ENCODE peak calls at places on chromosomes 16 and 17, in ten cellular contexts. E is left ventricle myocardium inferior; Q is ascending aorta; A is uterus; X is body of pancreas; H is ovary; M is CD4-positive, CD25-positive, alpha-beta regulatory T cell; P is naive thymus-derived CD4-positive, alpha-beta T cell; D is lower lobe of right lung; U is right cardiac atrium. L is an unnamed sample. For H3K4me1, the result is how much of the 10 kb centered on the place peaks cover.

GRCh38 chr17:83145358-83145738 is 65.9 kb downstream of the METRNL start:
- DNase-seq in X (no peak), U (no peak), A (no peak), D (no peak), P (no peak), M (no peak), Q (no peak), H (no peak), E (no peak), L (no peak)

GRCh38 chr17:15469260-15469659 is 1.8 kb upstream of the CDRT4 start:
- DNase-seq in H (no peak), U (peak), E (peak), P (no peak), M (no peak), D (no peak), X (no peak), A (no peak), Q (peak), L (peak)

GRCh38 chr16:11679250-11679649 is 11.0 kb downstream of the SNN start:
- DNase-seq in X (no peak), Q (peak), H (no peak), E (no peak), U (peak), P (no peak), D (no peak), A (no peak), M (no peak), L (no peak)

GRCh38 chr17:77881545-77881944 is 77.0 kb upstream of the TNRC6C start:
- DNase-seq in U (peak), Q (peak), E (peak), M (peak), P (peak), A (peak), X (peak), D (peak), H (peak), L (peak)

GRCh38 chr16:15811778-15812750 is 44.8 kb downstream of the MYH11 start:
- DNase-seq in E (no peak), H (no peak), A (no peak), X (peak), Q (peak), P (no peak), D (no peak), M (no peak), U (peak), L (no peak)

GRCh38 chr17:50367401-50367800 is 5.6 kb downstream of the MRPL27 start:
- DNase-seq in Q (no peak), E (no peak), A (no peak), P (no peak), D (no peak), H (no peak), X (no peak), M (no peak), U (no peak), L (no peak)

GRCh38 chr17:8151641-8152111 is 528 bp downstream of the PER1 start:
- DNase-seq in P (peak), E (peak), A (peak), Q (peak), M (no peak), X (peak), D (peak), H (peak), U (peak), L (peak)

GRCh38 chr16:57514891-57515600 is 21.3 kb downstream of the CCDC102A start:
- DNase-seq in Q (no peak), H (no peak), X (no peak), P (no peak), U (peak), M (no peak), D (peak), E (no peak), A (peak), L (no peak)

GRCh38 chr16:56364865-56365264 is 60.5 kb downstream of the AMFR start:
- DNase-seq in D (no peak), X (no peak), Q (no peak), E (no peak), A (no peak), U (peak), P (no peak), M (no peak), H (no peak), L (no peak)

GRCh38 chr16:48623304-48624016 is 13.5 kb upstream of the N4BP1 start:
- DNase-seq in A (peak), Q (peak), H (peak), P (peak), U (peak), X (peak), E (peak), D (peak), M (peak), L (peak)

GRCh38 chr17:40873255-40873654 is 6.2 kb upstream of the KRT12 start:
- DNase-seq in P (no peak), D (no peak), Q (no peak), H (no peak), M (no peak), X (no peak), E (no peak), U (no peak), A (no peak), L (no peak)

GRCh38 chr17:46772879-46773620 is 45.4 kb downstream of the WNT3 start:
- DNase-seq in E (no peak), D (peak), P (no peak), H (no peak), U (no peak), X (no peak), M (no peak), Q (no peak), A (no peak), L (no peak)

GRCh38 chr17:29726721-29727252 is 104.1 kb upstream of the CORO6 start:
- DNase-seq in H (no peak), U (no peak), X (no peak), E (no peak), Q (no peak), D (no peak), M (peak), P (peak), A (no peak), L (no peak)

GRCh38 chr17:42422412-42422957 is 571 bp downstream of the CAVIN1 start:
- DNase-seq in M (peak), P (no peak), X (peak), H (peak), Q (no peak), U (peak), D (peak), E (no peak), A (no peak), L (peak)

GRCh38 chr16:85462405-85463227 is 150.5 kb upstream of the GSE1 start:
- DNase-seq in A (peak), P (no peak), U (peak), D (no peak), E (peak), Q (no peak), H (peak), X (peak), M (no peak), L (no peak)

GRCh38 chr16:85461814-85462404 is 151.2 kb upstream of the GSE1 start:
- DNase-seq in D (peak), H (peak), M (no peak), A (peak), E (no peak), P (no peak), Q (no peak), X (no peak), U (peak), L (no peak)

GRCh38 chr16:85464342-85465305 is 148.5 kb upstream of the GSE1 start:
- DNase-seq in D (no peak), M (no peak), A (no peak), Q (no peak), U (no peak), P (no peak), X (no peak), E (no peak), H (no peak), L (no peak)

GRCh38 chr16:85463672-85464071 is 149.4 kb upstream of the GSE1 start:
- DNase-seq in A (no peak), X (no peak), P (no peak), M (no peak), E (no peak), Q (no peak), U (peak), H (no peak), D (no peak), L (no peak)

DNA sequence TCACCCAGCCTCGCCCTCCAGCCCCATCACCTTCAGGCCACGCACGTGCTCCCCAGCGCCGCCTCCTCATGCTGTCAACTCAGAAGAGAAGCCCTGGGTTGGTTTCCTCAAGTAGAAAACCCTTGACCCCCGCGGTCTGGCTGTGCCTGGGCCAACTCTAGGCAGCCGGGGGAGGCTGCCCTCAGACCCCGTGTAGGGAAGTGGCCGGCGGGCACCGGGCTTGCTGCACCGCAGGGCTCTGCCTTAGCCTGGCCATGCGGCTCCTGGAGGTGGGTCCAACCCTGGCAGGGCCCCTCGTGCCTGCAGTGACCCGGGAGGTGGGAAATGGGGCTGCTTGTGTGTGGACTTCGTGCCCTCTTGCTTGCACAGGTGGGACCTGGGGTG is 149.9 kb upstream of the GSE1 start:
- DNase-seq in P (no peak), D (no peak), E (no peak), X (no peak), M (no peak), U (peak), H (peak), Q (no peak), A (no peak), L (no peak)
- H3K4me1 ChIP-seq in P (under half), D (under half), E (half or more), X (under half), M (under half), U (under half), H (half or more), Q (under half), A (under half), L (half or more)

GRCh38 chr17:36941265-36942021 is 4.2 kb downstream of the LHX1 start:
- DNase-seq in E (no peak), U (no peak), P (no peak), A (no peak), D (no peak), X (no peak), Q (no peak), H (no peak), M (no peak), L (no peak)
- H3K4me1 ChIP-seq in E (half or more), U (under half), P (under half), A (under half), D (under half), X (under half), Q (under half), H (under half), M (half or more), L (under half)

GRCh38 chr17:45414997-45415881 is 17.4 kb downstream of the ARHGAP27 start:
- DNase-seq in P (no peak), D (no peak), M (no peak), Q (no peak), U (peak), E (no peak), X (no peak), H (no peak), A (no peak), L (no peak)
- H3K4me1 ChIP-seq in P (under half), D (half or more), M (under half), Q (under half), U (under half), E (half or more), X (under half), H (under half), A (under half), L (under half)

DNA sequence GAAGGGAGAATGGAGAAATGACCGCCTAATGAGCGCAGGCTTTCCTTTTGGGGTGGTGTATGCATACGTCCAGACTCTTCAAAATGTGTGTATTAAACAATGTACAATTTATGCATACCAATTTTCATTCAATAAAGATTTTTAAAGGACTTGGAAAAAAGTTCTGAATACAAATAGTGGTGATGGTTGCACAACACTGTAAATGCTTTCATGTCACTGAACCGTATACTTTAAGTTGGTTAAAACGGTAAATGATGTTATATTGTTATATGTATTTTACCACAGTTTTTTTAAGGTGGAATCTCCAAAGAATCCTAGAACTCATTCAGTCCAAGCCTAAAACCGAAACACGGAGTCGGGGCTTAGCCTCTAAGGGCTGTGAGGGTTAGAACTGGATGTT is 397.5 kb downstream of the SOX9 start:
- DNase-seq in Q (no peak), M (no peak), A (no peak), D (no peak), H (no peak), P (no peak), X (no peak), E (no peak), U (no peak), L (no peak)
- H3K4me1 ChIP-seq in Q (under half), M (under half), A (under half), D (under half), H (under half), P (under half), X (half or more), E (under half), U (under half), L (under half)